ENCODE peak calls at places on chromosomes 13 and 19, in eight cellular contexts. M is fibroblast of lung; G is stimulated activated effector memory CD8-positive, alpha-beta T cell treated with anti-CD3 and anti-CD28 coated beads, Interleukin-12 subunit alpha, Interleukin-12 subunit beta, amount 100 ng/mL, for 72 hours; H is Panc1; W is iPS DF 6.9; Y is A549; K is glutamatergic neuron; V is uterus. B is an unnamed sample.

GRCh38 chr19:39377373-39378362 is 13.2 kb downstream of the PAF1 start:
- DNase-seq in M (no peak), G (no peak), H (no peak), W (no peak), Y (no peak), K (no peak), V (no peak), B (no peak)

GRCh38 chr19:17719730-17720486 is 628 bp downstream of the MAP1S start:
- DNase-seq in M (no peak), G (peak), H (no peak), W (no peak), Y (no peak), K (peak), V (no peak), B (no peak)

GRCh38 chr13:23751195-23751594 is 138.0 kb downstream of the MIPEP start:
- DNase-seq in M (no peak), G (no peak), H (peak), W (no peak), Y (peak), K (no peak), V (no peak), B (no peak)

GRCh38 chr13:95723428-95723827 is 46.5 kb downstream of the DNAJC3 start:
- DNase-seq in M (no peak), G (no peak), H (no peak), W (no peak), Y (no peak), K (no peak), V (no peak), B (no peak)

GRCh38 chr13:20616059-20616797 is 49.3 kb downstream of the IFT88 start:
- DNase-seq in M (peak), G (no peak), H (peak), W (no peak), Y (peak), K (no peak), V (no peak), B (peak)

GRCh38 chr19:23996549-23996948 is 81.9 kb downstream of the ZNF726 start:
- DNase-seq in M (no peak), G (no peak), H (no peak), W (peak), Y (peak), K (no peak), V (no peak), B (peak)

GRCh38 chr19:15200575-15201364 is at the start of gene NOTCH3:
- DNase-seq in M (no peak), G (no peak), H (no peak), W (no peak), Y (no peak), K (no peak), V (no peak), B (peak)

GRCh38 chr19:28543244-28543776 is 669.6 kb downstream of the UQCRFS1 start:
- DNase-seq in M (no peak), G (no peak), H (no peak), W (no peak), Y (no peak), K (no peak), V (no peak), B (no peak)

GRCh38 chr19:5170329-5170745 is 170.3 kb downstream of the PTPRS start:
- DNase-seq in M (no peak), G (peak), H (no peak), W (no peak), Y (peak), K (peak), V (no peak), B (no peak)

GRCh38 chr19:15850385-15850784 is 34.9 kb upstream of the OR10H1 start:
- DNase-seq in M (no peak), G (no peak), H (no peak), W (no peak), Y (no peak), K (no peak), V (no peak), B (no peak)

GRCh38 chr13:26299168-26299788 is 45.3 kb downstream of the CDK8 start:
- DNase-seq in M (no peak), G (no peak), H (no peak), W (no peak), Y (no peak), K (no peak), V (no peak), B (no peak)

GRCh38 chr19:870963-871401 is 11.5 kb downstream of the CFD start:
- DNase-seq in M (peak), G (no peak), H (no peak), W (no peak), Y (peak), K (no peak), V (no peak), B (peak)

GRCh38 chr13:99265823-99266426 is 7.7 kb upstream of the GPR18 start:
- DNase-seq in M (peak), G (no peak), H (peak), W (no peak), Y (peak), K (no peak), V (no peak), B (peak)

GRCh38 chr13:85833938-85834337 is 34.7 kb upstream of the SLITRK6 start:
- DNase-seq in M (no peak), G (no peak), H (no peak), W (no peak), Y (no peak), K (no peak), V (no peak), B (no peak)

GRCh38 chr13:57595775-57596174 is 35.8 kb upstream of the PCDH17 start:
- DNase-seq in M (no peak), G (no peak), H (no peak), W (no peak), Y (no peak), K (no peak), V (no peak), B (no peak)

GRCh38 chr19:34487651-34488051 is 6.1 kb downstream of the WTIP start:
- DNase-seq in M (no peak), G (no peak), H (no peak), W (no peak), Y (no peak), K (no peak), V (no peak), B (no peak)

GRCh38 chr19:41696402-41697197 is 8.5 kb upstream of the CEACAM7 start:
- DNase-seq in M (no peak), G (no peak), H (no peak), W (no peak), Y (no peak), K (no peak), V (no peak), B (peak)

GRCh38 chr13:27997904-27998522 is 9.5 kb upstream of the URAD start:
- DNase-seq in M (peak), G (no peak), H (no peak), W (no peak), Y (peak), K (peak), V (no peak), B (peak)

GRCh38 chr19:54415208-54415900 is at the start of gene TTYH1:
- DNase-seq in M (no peak), G (no peak), H (no peak), W (no peak), Y (no peak), K (peak), V (no peak), B (no peak)

B was measured in myocyte.